ENCODE peak calls at places on chromosomes 4 and X, in nine cellular contexts. H is breast epithelium; U is Karpas-422; Y is HCT116; X is aorta; N is effector memory CD4-positive, alpha-beta T cell; P is SK-N-SH; O is CD8-positive, alpha-beta memory T cell; V is NT2/D1. A is an unnamed sample.
A peak's percentile ranks its signal among the peaks of the same experiment; 100 is the strongest.

GRCh38 chr4:140450352-140450751 is 22.9 kb upstream of the CLGN start:
- DNase-seq in Y (no peak), N (no peak), H (no peak), V (no peak), U (no peak), X (no peak), P (no peak), O (no peak), A (no peak)

GRCh38 chr4:153153339-153153851 is 50.8 kb upstream of the TRIM2 start:
- DNase-seq in N (peak; percentile 59), P (peak; percentile 87), U (peak; percentile 82), O (peak; percentile 48), V (no peak), H (no peak), Y (no peak), X (peak; percentile 78), A (peak; percentile 85)

GRCh38 chrX:3501833-3502535 is 155.5 kb upstream of the MXRA5 start:
- DNase-seq in N (no peak), P (no peak), U (no peak), X (no peak), Y (no peak), O (no peak), H (no peak), V (no peak), A (no peak)

GRCh38 chrX:10506781-10507180 is 113.6 kb downstream of the MID1 start:
- DNase-seq in P (no peak), V (no peak), X (no peak), Y (no peak), H (no peak), N (no peak), O (no peak), U (no peak), A (no peak)

GRCh38 chr4:13706716-13707115 is 79.2 kb upstream of the BOD1L1 start:
- DNase-seq in Y (no peak), U (no peak), H (no peak), X (no peak), P (no peak), V (no peak), O (no peak), N (no peak), A (no peak)

GRCh38 chr4:71240094-71240493 is 98.7 kb upstream of the SLC4A4 start:
- DNase-seq in O (no peak), V (no peak), U (no peak), N (no peak), P (no peak), H (no peak), Y (no peak), X (no peak), A (no peak)

GRCh38 chr4:3388461-3389185 is 53.1 kb upstream of the HGFAC start:
- DNase-seq in Y (no peak), H (no peak), X (no peak), V (no peak), O (no peak), P (peak; percentile 39), N (no peak), U (peak; percentile 44), A (no peak)

GRCh38 chr4:85807247-85807915 is 332.4 kb downstream of the ARHGAP24 start:
- DNase-seq in H (no peak), Y (no peak), P (no peak), N (no peak), X (peak; percentile 79), V (no peak), U (no peak), O (no peak), A (no peak)

GRCh38 chrX:31870267-31870666 is 798.4 kb upstream of the FTHL17 start:
- DNase-seq in V (no peak), U (no peak), H (no peak), N (no peak), P (no peak), O (no peak), Y (no peak), X (no peak), A (no peak)

GRCh38 chr4:53459548-53459947 is 82.1 kb downstream of the FIP1L1 start:
- DNase-seq in X (no peak), V (no peak), Y (no peak), U (no peak), N (no peak), H (no peak), O (no peak), P (no peak), A (no peak)

GRCh38 chrX:48180811-48181210 is 15.8 kb downstream of the SSX5 start:
- DNase-seq in U (no peak), X (no peak), P (no peak), V (no peak), Y (no peak), O (no peak), N (no peak), H (no peak), A (no peak)

GRCh38 chr4:76948441-76949292 is 885 bp upstream of the SEPTIN11 start:
- DNase-seq in P (peak; percentile 88), Y (peak; percentile 59), O (peak; percentile 67), N (peak; percentile 54), X (peak; percentile 85), V (peak; percentile 40), H (peak; percentile 73), U (peak; percentile 84), A (peak; percentile 91)

GRCh38 chr4:99642725-99643489 is 14.7 kb downstream of the C4orf54 start:
- DNase-seq in N (no peak), P (no peak), X (peak; percentile 86), U (no peak), V (no peak), O (no peak), H (no peak), Y (no peak), A (no peak)

GRCh38 chrX:153588021-153588781 is 10.7 kb downstream of the CCNQ start:
- DNase-seq in Y (no peak), V (no peak), X (no peak), N (no peak), H (no peak), P (no peak), O (no peak), U (no peak), A (no peak)

GRCh38 chr4:4994312-4995097 is 24.8 kb downstream of the CYTL1 start:
- DNase-seq in U (no peak), O (no peak), Y (no peak), H (no peak), X (no peak), P (no peak), N (no peak), V (no peak), A (no peak)

GRCh38 chr4:55238407-55238806 is 107.6 kb upstream of the SRD5A3 start:
- DNase-seq in V (no peak), N (no peak), H (no peak), O (no peak), Y (no peak), P (no peak), X (no peak), U (no peak), A (no peak)
- H3K9me3 ChIP-seq in V (peaks cover 5% of the 10 kb centered on the region), N (no peaks in the 10 kb centered on the region), H (peaks cover 25% of the 10 kb centered on the region), O (no peaks in the 10 kb centered on the region), Y (no peaks in the 10 kb centered on the region), P (no peaks in the 10 kb centered on the region), X (no peaks in the 10 kb centered on the region), U (no peaks in the 10 kb centered on the region), A (peaks cover 8% of the 10 kb centered on the region)

GRCh38 chr4:11685481-11685880 is 256.8 kb upstream of the HS3ST1 start:
- DNase-seq in U (no peak), O (no peak), P (no peak), X (no peak), Y (no peak), H (no peak), N (no peak), V (no peak), A (no peak)
- H3K9me3 ChIP-seq in U (peaks cover 35% of the 10 kb centered on the region), O (no peaks in the 10 kb centered on the region), P (no peaks in the 10 kb centered on the region), X (peaks cover 1% of the 10 kb centered on the region), Y (no peaks in the 10 kb centered on the region), H (no peaks in the 10 kb centered on the region), N (no peaks in the 10 kb centered on the region), V (no peaks in the 10 kb centered on the region), A (no peaks in the 10 kb centered on the region)

DNA sequence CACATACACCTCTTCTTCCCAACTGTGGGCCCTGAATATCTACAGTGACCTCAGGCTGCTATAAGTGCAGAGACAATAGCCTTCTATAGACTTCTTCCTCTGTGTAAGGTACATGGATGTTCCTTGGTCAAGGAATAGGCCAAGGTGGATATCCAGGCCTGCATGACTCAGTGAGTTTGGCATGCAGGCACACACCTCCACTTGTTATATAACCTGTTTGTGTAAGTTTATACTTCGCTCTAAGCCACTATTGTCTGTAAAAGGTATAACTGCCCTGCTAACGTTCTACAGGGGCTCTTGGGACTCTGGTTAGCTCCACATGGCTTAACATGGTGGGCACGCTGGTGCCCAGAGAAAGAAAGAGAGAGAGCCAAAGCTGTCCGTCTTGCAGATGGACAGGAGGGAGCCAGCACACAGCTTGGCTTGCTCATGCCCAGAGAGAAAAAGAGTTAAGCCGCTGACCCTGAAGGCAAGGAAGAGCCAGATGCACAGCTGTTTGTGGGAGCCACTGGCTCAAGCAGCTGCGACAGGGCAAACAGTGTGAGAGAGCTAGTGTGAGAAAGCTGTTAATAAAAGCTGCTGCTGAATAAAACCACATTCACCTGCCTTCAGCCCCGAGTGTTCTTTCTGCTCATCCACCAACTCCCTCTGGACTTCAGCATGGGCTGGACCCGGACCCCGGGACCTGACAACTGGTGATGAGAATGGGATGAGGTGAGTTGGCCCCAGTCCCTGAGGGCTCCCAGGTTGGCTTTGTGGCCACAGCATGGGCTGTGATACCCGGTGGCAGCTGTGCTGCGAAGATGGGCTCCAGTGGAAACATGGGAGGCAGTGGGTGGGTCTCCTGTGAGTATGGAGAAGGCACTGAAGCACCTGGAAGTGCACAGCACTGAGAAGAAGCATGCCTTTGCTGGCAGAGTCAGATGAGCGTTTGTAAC is 44.5 kb upstream of the ZBTB33 start:
- DNase-seq in Y (no peak), V (no peak), P (no peak), N (no peak), X (no peak), H (no peak), O (no peak), U (peak; percentile 14), A (no peak)
- H3K9me3 ChIP-seq in Y (no peaks in the 10 kb centered on the region), V (no peaks in the 10 kb centered on the region), P (no peaks in the 10 kb centered on the region), N (no peaks in the 10 kb centered on the region), X (no peaks in the 10 kb centered on the region), H (no peaks in the 10 kb centered on the region), O (no peaks in the 10 kb centered on the region), U (no peaks in the 10 kb centered on the region), A (no peaks in the 10 kb centered on the region)

GRCh38 chrX:37078434-37078703 is 70.2 kb downstream of the FAM47C start:
- DNase-seq in Y (no peak), O (no peak), H (no peak), X (no peak), U (no peak), P (no peak), V (no peak), N (no peak), A (no peak)

GRCh38 chrX:37075892-37076595 is 67.9 kb downstream of the FAM47C start:
- DNase-seq in P (no peak), H (no peak), X (no peak), N (no peak), O (no peak), U (no peak), Y (no peak), V (no peak), A (no peak)

GRCh38 chrX:37077646-37078433 is 69.7 kb downstream of the FAM47C start:
- DNase-seq in H (no peak), V (no peak), X (no peak), U (no peak), P (no peak), N (no peak), O (no peak), Y (no peak), A (no peak)

DNA sequence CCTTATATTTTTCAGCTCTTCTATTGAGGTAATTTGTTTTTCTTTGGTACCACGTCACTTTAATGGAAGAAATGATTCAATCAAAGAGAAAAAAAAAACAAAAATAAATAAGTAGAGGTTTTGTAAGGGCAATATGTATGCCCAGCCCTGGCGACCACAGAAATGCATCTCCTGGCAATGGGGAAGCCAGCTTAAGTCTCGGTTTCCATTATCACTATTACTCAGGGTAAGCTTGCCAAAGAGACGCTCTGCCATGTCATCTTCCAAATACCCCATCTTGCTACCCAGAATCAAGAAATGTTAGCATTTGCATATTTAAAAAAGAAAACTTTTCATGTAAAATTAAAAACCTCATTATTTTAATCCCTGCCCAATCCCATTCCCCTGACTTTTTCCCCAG is 68.8 kb downstream of the FAM47C start:
- DNase-seq in V (no peak), X (no peak), O (no peak), H (no peak), U (no peak), Y (no peak), N (no peak), P (no peak), A (no peak)
- H3K9me3 ChIP-seq in V (no peaks in the 10 kb centered on the region), X (no peaks in the 10 kb centered on the region), O (no peaks in the 10 kb centered on the region), H (peaks cover 4% of the 10 kb centered on the region), U (no peaks in the 10 kb centered on the region), Y (no peaks in the 10 kb centered on the region), N (no peaks in the 10 kb centered on the region), P (no peaks in the 10 kb centered on the region), A (no peaks in the 10 kb centered on the region)